ENCODE peak calls at places on chromosomes 11 and 22, in four cellular contexts. O is EL, D is psoas muscle, S is cardiac fibroblast. M is an unnamed sample.

GRCh38 chr11:35163209-35163608 is 24.2 kb downstream of the CD44 start:
- DNase-seq in O (peak), D (no peak), S (no peak), M (no peak)

GRCh38 chr11:61983419-61983818 is 16.0 kb upstream of the FTH1 start:
- DNase-seq in O (no peak), D (no peak), S (no peak), M (no peak)

GRCh38 chr22:38313384-38313955 is 3.8 kb downstream of the CSNK1E start:
- DNase-seq in O (peak), D (peak), S (peak), M (no peak)

GRCh38 chr11:44371706-44372105 is 61.8 kb upstream of the ALX4 start:
- DNase-seq in O (no peak), D (no peak), S (no peak), M (no peak)

GRCh38 chr11:91866642-91867041 is 358.0 kb upstream of the FAT3 start:
- DNase-seq in O (no peak), D (no peak), S (no peak), M (no peak)

GRCh38 chr11:11296434-11296833 is 56.6 kb downstream of the CSNK2A3 start:
- DNase-seq in O (no peak), D (no peak), S (no peak), M (no peak)

GRCh38 chr11:360326-361280 is 8.7 kb upstream of the B4GALNT4 start:
- DNase-seq in O (no peak), D (no peak), S (no peak), M (no peak)

GRCh38 chr22:50150161-50151129 is 20.1 kb upstream of the PANX2 start:
- DNase-seq in O (no peak), D (no peak), S (no peak), M (no peak)

GRCh38 chr11:117313828-117314768 is 2.0 kb downstream of the BACE1 start:
- DNase-seq in O (no peak), D (no peak), S (no peak), M (no peak)

GRCh38 chr11:9574556-9574805 is 1.0 kb downstream of the WEE1 start:
- DNase-seq in O (no peak), D (peak), S (peak), M (no peak)

GRCh38 chr11:15665368-15665871 is 550.7 kb downstream of the INSC start:
- DNase-seq in O (peak), D (no peak), S (peak), M (no peak)

GRCh38 chr11:3123316-3123715 is 41.8 kb downstream of the OSBPL5 start:
- DNase-seq in O (no peak), D (peak), S (peak), M (peak)

GRCh38 chr11:359181-359714 is 10.1 kb upstream of the B4GALNT4 start:
- DNase-seq in O (no peak), D (no peak), S (peak), M (no peak)

GRCh38 chr22:49367016-49367697 is 460.5 kb downstream of the BRD1 start:
- DNase-seq in O (no peak), D (no peak), S (peak), M (no peak)

GRCh38 chr11:94786264-94787126 is 18.3 kb downstream of the AMOTL1 start:
- DNase-seq in O (peak), D (no peak), S (peak), M (no peak)

GRCh38 chr22:46652081-46652929 is 32.1 kb downstream of the GRAMD4 start:
- DNase-seq in O (peak), D (peak), S (peak), M (no peak)

GRCh38 chr11:131889146-131889577 is 518.7 kb downstream of the NTM start:
- DNase-seq in O (peak), D (no peak), S (peak), M (no peak)

GRCh38 chr11:12171921-12172320 is 61.5 kb downstream of the MICAL2 start:
- DNase-seq in O (no peak), D (no peak), S (no peak), M (no peak)

GRCh38 chr11:113553235-113553634 is 78.0 kb upstream of the DRD2 start:
- DNase-seq in O (peak), D (no peak), S (peak), M (no peak)

GRCh38 chr22:46355369-46355995 is 20.0 kb downstream of the TRMU start:
- DNase-seq in O (peak), D (peak), S (peak), M (no peak)

GRCh38 chr11:78223320-78223954 is 34.7 kb downstream of the USP35 start:
- DNase-seq in O (no peak), D (no peak), S (no peak), M (no peak)

GRCh38 chr22:50737728-50738648 is at the start of gene ACR:
- DNase-seq in O (no peak), D (peak), S (no peak), M (no peak)

GRCh38 chr22:42439821-42440674 is 7.8 kb upstream of the NFAM1 start:
- DNase-seq in O (peak), D (peak), S (peak), M (no peak)

GRCh38 chr11:68314886-68315580 is 2.6 kb downstream of the LRP5 start:
- DNase-seq in O (peak), D (no peak), S (peak), M (no peak)

M was measured in amygdala.